ENCODE peak calls at places on chromosomes 1 and 21, in four cellular contexts. S is adrenal gland, T is body of pancreas, Z is IMR-90. K is an unnamed sample.

GRCh38 chr1:174995121-174995520 is 4.6 kb upstream of the CACYBP start:
- DNase-seq in S (no peak), T (no peak), Z (peak; percentile 16), K (no peak)

GRCh38 chr1:12100071-12100470 is 37.0 kb downstream of the TNFRSF8 start:
- DNase-seq in S (no peak), T (no peak), Z (peak; percentile 56), K (no peak)

GRCh38 chr21:42219606-42220137 is 732 bp downstream of the ABCG1 start:
- DNase-seq in S (peak; percentile 49), T (no peak), Z (peak; percentile 5), K (no peak)

GRCh38 chr1:26772687-26773086 is 15.1 kb upstream of the PIGV start:
- DNase-seq in S (no peak), T (no peak), Z (peak; percentile 99), K (no peak)

GRCh38 chr1:221625026-221625425 is 116.9 kb downstream of the DUSP10 start:
- DNase-seq in S (no peak), T (no peak), Z (no peak), K (no peak)

GRCh38 chr1:202112864-202113689 is 9.6 kb upstream of the GPR37L1 start:
- DNase-seq in S (peak; percentile 33), T (peak; percentile 74), Z (peak; percentile 11), K (peak; percentile 90)

GRCh38 chr1:4701276-4701675 is 46.9 kb downstream of the AJAP1 start:
- DNase-seq in S (no peak), T (no peak), Z (no peak), K (no peak)

GRCh38 chr1:19309123-19309813 is 2.7 kb downstream of the AKR7A2 start:
- DNase-seq in S (no peak), T (no peak), Z (peak; percentile 93), K (no peak)

GRCh38 chr1:162165528-162165927 is 96.0 kb downstream of the NOS1AP start:
- DNase-seq in S (no peak), T (no peak), Z (no peak), K (no peak)

GRCh38 chr1:27418326-27418761 is 25.9 kb downstream of the GPR3 start:
- DNase-seq in S (peak; percentile 91), T (peak; percentile 52), Z (peak; percentile 96), K (no peak)

GRCh38 chr1:102954576-102954975 is 153.7 kb downstream of the COL11A1 start:
- DNase-seq in S (no peak), T (no peak), Z (no peak), K (no peak)

GRCh38 chr1:9794081-9794480 is 29.7 kb downstream of the CLSTN1 start:
- DNase-seq in S (no peak), T (no peak), Z (no peak), K (no peak)

GRCh38 chr1:150560011-150560438 is 10.8 kb downstream of the ADAMTSL4 start:
- DNase-seq in S (peak; percentile 80), T (peak; percentile 86), Z (no peak), K (peak; percentile 75)

GRCh38 chr1:107689157-107689556 is 275.8 kb downstream of the VAV3 start:
- DNase-seq in S (no peak), T (no peak), Z (no peak), K (no peak)

GRCh38 chr21:29413683-29414082 is 115.0 kb downstream of the BACH1 start:
- DNase-seq in S (no peak), T (no peak), Z (no peak), K (no peak)

GRCh38 chr1:110035236-110035752 is 870 bp downstream of the STRIP1 start:
- DNase-seq in S (no peak), T (no peak), Z (peak; percentile 16), K (no peak)

GRCh38 chr1:29749021-29749420 is 512.7 kb downstream of the PTPRU start:
- DNase-seq in S (no peak), T (no peak), Z (no peak), K (no peak)

GRCh38 chr1:57086141-57086540 is 120.3 kb upstream of the C8B start:
- DNase-seq in S (no peak), T (no peak), Z (no peak), K (no peak)

GRCh38 chr1:217089239-217090014 is 366.2 kb upstream of the ESRRG start:
- DNase-seq in S (peak; percentile 53), T (peak; percentile 49), Z (peak; percentile 61), K (no peak)

GRCh38 chr1:227316941-227317540 is 1.3 kb downstream of the CDC42BPA start:
- DNase-seq in S (no peak), T (peak; percentile 21), Z (peak; percentile 31), K (no peak)

GRCh38 chr1:23568608-23569383 is 9.5 kb upstream of the ID3 start:
- DNase-seq in S (no peak), T (no peak), Z (no peak), K (no peak)
- TF ChIP-seq POLR2A in S (no peak), T (no peak), Z (no peak), K (no peak)

DNA sequence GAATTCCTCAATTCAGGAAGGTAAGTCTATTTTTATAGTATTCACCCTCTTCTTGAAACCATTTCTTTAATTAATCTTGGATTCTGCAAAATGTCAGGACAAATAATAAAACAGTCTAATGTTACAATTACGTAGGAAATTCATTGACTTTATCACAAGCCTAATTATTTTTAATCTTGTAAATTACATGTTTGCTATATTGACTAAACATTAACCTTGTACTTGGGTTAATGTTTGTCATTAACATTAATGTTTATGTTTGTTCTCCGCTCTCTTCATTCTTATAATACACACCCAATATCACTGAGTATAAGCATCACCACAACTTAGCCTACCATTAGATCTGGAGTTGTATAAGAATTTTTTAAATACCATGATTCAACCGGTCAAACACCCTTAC is 2.8 kb downstream of the GCLM start:
- DNase-seq in S (no peak), T (no peak), Z (no peak), K (no peak)
- H3K4me1 ChIP-seq in S (peaks cover 4% of the 10 kb centered on the region), T (peaks cover 26% of the 10 kb centered on the region), Z (peaks cover 4% of the 10 kb centered on the region), K (peaks cover 7% of the 10 kb centered on the region)

GRCh38 chr21:37237764-37238163 is 29.4 kb downstream of the VPS26C start:
- DNase-seq in S (no peak), T (no peak), Z (no peak), K (no peak)

GRCh38 chr21:37244506-37245083 is 22.5 kb downstream of the VPS26C start:
- DNase-seq in S (no peak), T (no peak), Z (no peak), K (no peak)

GRCh38 chr21:37243961-37244360 is 23.2 kb downstream of the VPS26C start:
- DNase-seq in S (no peak), T (no peak), Z (no peak), K (no peak)

GRCh38 chr21:37240978-37241377 is 26.2 kb downstream of the VPS26C start:
- DNase-seq in S (no peak), T (no peak), Z (no peak), K (no peak)

GRCh38 chr21:37241426-37241825 is 25.7 kb downstream of the VPS26C start:
- DNase-seq in S (no peak), T (no peak), Z (no peak), K (no peak)
- TF ChIP-seq POLR2A in S (no peak), T (no peak), Z (no peak), K (no peak)

GRCh38 chr1:5971471-5972197 is 20.6 kb downstream of the NPHP4 start:
- DNase-seq in S (no peak), T (no peak), Z (no peak), K (no peak)
- H3K4me1 ChIP-seq in S (no peaks in the 10 kb centered on the region), T (peaks cover 25% of the 10 kb centered on the region), Z (no peaks in the 10 kb centered on the region), K (no peaks in the 10 kb centered on the region)

DNA sequence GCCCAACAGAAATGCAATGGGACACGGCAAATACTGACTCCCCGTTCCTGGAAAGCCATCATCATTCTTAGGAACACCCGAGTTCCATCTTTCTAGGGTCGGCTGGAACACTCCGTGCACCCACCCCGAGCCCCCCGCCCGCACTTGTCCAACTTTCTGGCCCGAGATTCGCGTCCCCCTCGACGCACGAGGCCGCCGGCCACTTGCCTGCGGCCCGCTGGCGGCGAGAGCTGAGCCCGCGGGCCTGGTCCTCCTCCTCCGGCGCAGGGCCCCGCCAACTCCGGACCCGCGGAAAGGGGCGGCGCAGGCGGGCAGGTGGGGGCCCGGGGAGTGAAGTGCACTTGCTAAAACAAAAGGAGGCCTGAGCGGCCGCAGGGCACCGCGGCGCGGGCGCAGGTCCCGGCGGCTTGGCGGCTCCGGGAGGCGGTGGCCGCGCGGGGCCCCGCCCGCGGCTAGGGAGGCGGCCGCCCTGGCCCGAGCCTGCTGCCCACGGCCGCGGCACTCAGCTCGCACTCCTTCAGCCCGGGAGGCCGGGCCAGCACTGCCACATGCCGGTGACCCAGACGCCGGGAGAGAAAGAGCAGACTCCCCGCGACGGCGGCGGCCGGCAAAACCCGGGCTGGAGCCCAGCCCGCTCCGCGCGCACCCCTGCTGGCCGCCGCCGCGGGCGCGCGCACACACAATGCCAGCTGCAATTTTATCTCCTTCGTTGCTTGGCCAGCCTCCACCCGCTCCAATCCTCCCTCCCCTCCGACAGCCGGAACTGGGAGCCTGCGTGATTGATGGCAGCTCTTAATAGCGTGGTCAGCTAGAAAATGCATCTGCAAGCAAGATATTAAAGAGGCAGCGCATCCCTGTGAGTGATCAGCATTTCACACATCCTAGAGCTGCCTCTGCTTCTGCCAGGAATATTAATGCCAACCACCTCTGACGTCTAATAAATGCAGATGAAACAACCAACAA is 114.3 kb downstream of the RERE start:
- DNase-seq in S (peak; percentile 94), T (peak; percentile 96), Z (peak; percentile 89), K (peak; percentile 96)
- TF ChIP-seq POLR2A in S (peak; percentile 92), T (peak; percentile 85), Z (peak; percentile 91), K (peak; percentile 89)

GRCh38 chr1:205434738-205435137 is 12.9 kb upstream of the LEMD1 start:
- DNase-seq in S (no peak), T (no peak), Z (no peak), K (no peak)
- H3K4me1 ChIP-seq in S (no peaks in the 10 kb centered on the region), T (peaks cover 26% of the 10 kb centered on the region), Z (no peaks in the 10 kb centered on the region), K (peaks cover 4% of the 10 kb centered on the region)

DNA sequence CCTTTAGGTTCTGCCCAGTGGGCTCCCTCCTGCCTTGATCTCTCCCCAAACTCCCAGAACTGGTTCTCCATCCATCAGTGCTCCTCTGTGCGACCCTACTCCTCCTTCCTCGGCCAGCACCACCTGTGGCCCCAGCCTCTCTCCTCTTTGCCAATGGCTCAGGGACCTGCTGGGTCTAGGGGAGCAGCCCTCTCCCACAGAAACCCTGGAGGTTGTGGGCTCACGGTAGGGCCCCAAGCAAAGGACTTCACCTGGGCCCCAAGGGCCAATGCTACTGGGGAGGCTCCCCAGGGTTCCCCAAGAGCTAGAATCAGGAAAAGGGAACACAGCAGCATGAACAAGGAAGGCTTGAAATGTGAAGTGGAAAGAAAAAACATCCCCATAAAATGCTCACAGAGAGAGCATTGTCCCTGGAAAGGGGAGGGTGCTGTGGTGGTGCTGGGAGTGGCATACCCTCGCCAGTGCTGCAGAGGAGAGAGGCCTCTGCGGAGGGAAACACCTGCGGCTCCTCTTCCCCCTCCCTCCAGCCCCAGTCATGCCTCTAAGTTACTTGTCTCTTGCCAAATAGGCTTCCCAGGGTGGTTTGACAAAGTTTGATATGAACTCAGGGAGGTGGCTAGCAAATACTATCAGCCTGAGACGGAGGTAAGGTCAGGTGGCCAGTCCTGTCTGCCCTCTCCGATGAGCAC is 2.5 kb downstream of the TMEM63A start:
- DNase-seq in S (no peak), T (peak; percentile 71), Z (no peak), K (peak; percentile 51)
- TF ChIP-seq POLR2A in S (no peak), T (no peak), Z (no peak), K (no peak)